ENCODE peak calls at places on chromosome 15, in four cellular contexts. One of them, this sample, is unnamed.

GRCh38 chr15:88894819-88895767 is at the start of gene HAPLN3:
- DNase-seq in NCI-H1092 treated with DMSO at 0.1 percent for 48 hours: no peak
- DNase-seq in NCI-H2081: no peak
- DNase-seq in foreskin melanocyte: no peak
- DNase-seq in this sample: no peak

GRCh38 chr15:90401499-90401898 is 13.5 kb downstream of the IQGAP1 start:
- DNase-seq in NCI-H1092 treated with DMSO at 0.1 percent for 48 hours: no peak
- DNase-seq in NCI-H2081: no peak
- DNase-seq in foreskin melanocyte: no peak
- DNase-seq in this sample: no peak

GRCh38 chr15:45099549-45100165 is 14.3 kb downstream of the DUOX2 start:
- DNase-seq in NCI-H1092 treated with DMSO at 0.1 percent for 48 hours: no peak
- DNase-seq in NCI-H2081: no peak
- DNase-seq in foreskin melanocyte: no peak
- DNase-seq in this sample: no peak

GRCh38 chr15:31435256-31435781 is 108.7 kb downstream of the KLF13 start:
- DNase-seq in NCI-H1092 treated with DMSO at 0.1 percent for 48 hours: peak
- DNase-seq in NCI-H2081: no peak
- DNase-seq in foreskin melanocyte: peak
- DNase-seq in this sample: no peak

GRCh38 chr15:66765478-66766281 is 63.6 kb downstream of the SMAD6 start:
- DNase-seq in NCI-H1092 treated with DMSO at 0.1 percent for 48 hours: no peak
- DNase-seq in NCI-H2081: no peak
- DNase-seq in foreskin melanocyte: peak
- DNase-seq in this sample: no peak

GRCh38 chr15:74134387-74135027 is 4.1 kb downstream of the ISLR2 start:
- DNase-seq in NCI-H1092 treated with DMSO at 0.1 percent for 48 hours: no peak
- DNase-seq in NCI-H2081: no peak
- DNase-seq in foreskin melanocyte: peak
- DNase-seq in this sample: no peak

GRCh38 chr15:85859671-85860070 is 64.9 kb upstream of the KLHL25 start:
- DNase-seq in NCI-H1092 treated with DMSO at 0.1 percent for 48 hours: no peak
- DNase-seq in NCI-H2081: no peak
- DNase-seq in foreskin melanocyte: no peak
- DNase-seq in this sample: no peak

GRCh38 chr15:68821898-68822380 is 1.2 kb upstream of the ANP32A start:
- DNase-seq in NCI-H1092 treated with DMSO at 0.1 percent for 48 hours: no peak
- DNase-seq in NCI-H2081: no peak
- DNase-seq in foreskin melanocyte: no peak
- DNase-seq in this sample: no peak

GRCh38 chr15:63405159-63405558 is 23.5 kb upstream of the CA12 start:
- DNase-seq in NCI-H1092 treated with DMSO at 0.1 percent for 48 hours: no peak
- DNase-seq in NCI-H2081: no peak
- DNase-seq in foreskin melanocyte: no peak
- DNase-seq in this sample: no peak

GRCh38 chr15:79440355-79440908 is 8.3 kb downstream of the MINAR1 start:
- DNase-seq in NCI-H1092 treated with DMSO at 0.1 percent for 48 hours: no peak
- DNase-seq in NCI-H2081: no peak
- DNase-seq in foreskin melanocyte: no peak
- DNase-seq in this sample: no peak

GRCh38 chr15:98951493-98952320 is 55.9 kb downstream of the PGPEP1L start:
- DNase-seq in NCI-H1092 treated with DMSO at 0.1 percent for 48 hours: no peak
- DNase-seq in NCI-H2081: no peak
- DNase-seq in foreskin melanocyte: no peak
- DNase-seq in this sample: no peak

GRCh38 chr15:101242160-101242998 is 9.5 kb downstream of the CHSY1 start:
- DNase-seq in NCI-H1092 treated with DMSO at 0.1 percent for 48 hours: no peak
- DNase-seq in NCI-H2081: no peak
- DNase-seq in foreskin melanocyte: no peak
- DNase-seq in this sample: no peak

GRCh38 chr15:56719774-56720555 is 13.3 kb downstream of the ZNF280D start:
- DNase-seq in NCI-H1092 treated with DMSO at 0.1 percent for 48 hours: no peak
- DNase-seq in NCI-H2081: no peak
- DNase-seq in foreskin melanocyte: no peak
- DNase-seq in this sample: no peak

This sample was measured in NCI-H2029 treated with DMSO at 0.1 percent for 48 hours.